ENCODE peak calls at places on chromosome 19, in four cellular contexts. One of them, this sample, is unnamed.

GRCh38 chr19:55082023-55082851 is 6.6 kb downstream of the EPS8L1 start:
- DNase-seq in WERI-Rb-1: peak
- DNase-seq in NCI-H774: no peak
- DNase-seq in stimulated activated CD8-positive, alpha-beta memory T cell treated with anti-CD3 and anti-CD28 coated beads, Interleukin-4, amount 100 ng/mL, for 24 hours: no peak
- DNase-seq in this sample: no peak

GRCh38 chr19:19276386-19276785 is 3.3 kb upstream of the TM6SF2 start:
- DNase-seq in stimulated activated CD8-positive, alpha-beta memory T cell treated with anti-CD3 and anti-CD28 coated beads, Interleukin-4, amount 100 ng/mL, for 24 hours: no peak
- DNase-seq in WERI-Rb-1: no peak
- DNase-seq in NCI-H774: no peak
- DNase-seq in this sample: no peak

GRCh38 chr19:43612374-43612773 is 486 bp downstream of the SRRM5 start:
- DNase-seq in NCI-H774: no peak
- DNase-seq in stimulated activated CD8-positive, alpha-beta memory T cell treated with anti-CD3 and anti-CD28 coated beads, Interleukin-4, amount 100 ng/mL, for 24 hours: no peak
- DNase-seq in WERI-Rb-1: no peak
- DNase-seq in this sample: no peak

GRCh38 chr19:35755160-35755549 is 1.7 kb downstream of the HSPB6 start:
- DNase-seq in stimulated activated CD8-positive, alpha-beta memory T cell treated with anti-CD3 and anti-CD28 coated beads, Interleukin-4, amount 100 ng/mL, for 24 hours: no peak
- DNase-seq in NCI-H774: no peak
- DNase-seq in WERI-Rb-1: peak
- DNase-seq in this sample: no peak

GRCh38 chr19:16470541-16470910 is 1.2 kb downstream of the EPS15L1 start:
- DNase-seq in WERI-Rb-1: no peak
- DNase-seq in stimulated activated CD8-positive, alpha-beta memory T cell treated with anti-CD3 and anti-CD28 coated beads, Interleukin-4, amount 100 ng/mL, for 24 hours: no peak
- DNase-seq in NCI-H774: no peak
- DNase-seq in this sample: no peak

GRCh38 chr19:52734340-52734892 is 428 bp downstream of the ZNF611 start:
- DNase-seq in WERI-Rb-1: no peak
- DNase-seq in NCI-H774: no peak
- DNase-seq in stimulated activated CD8-positive, alpha-beta memory T cell treated with anti-CD3 and anti-CD28 coated beads, Interleukin-4, amount 100 ng/mL, for 24 hours: no peak
- DNase-seq in this sample: no peak

GRCh38 chr19:32720936-32721250 is 1.3 kb downstream of the TDRD12 start:
- DNase-seq in WERI-Rb-1: no peak
- DNase-seq in NCI-H774: no peak
- DNase-seq in stimulated activated CD8-positive, alpha-beta memory T cell treated with anti-CD3 and anti-CD28 coated beads, Interleukin-4, amount 100 ng/mL, for 24 hours: no peak
- DNase-seq in this sample: no peak

GRCh38 chr19:29841209-29841558 is 29.4 kb downstream of the CCNE1 start:
- DNase-seq in NCI-H774: no peak
- DNase-seq in stimulated activated CD8-positive, alpha-beta memory T cell treated with anti-CD3 and anti-CD28 coated beads, Interleukin-4, amount 100 ng/mL, for 24 hours: no peak
- DNase-seq in WERI-Rb-1: no peak
- DNase-seq in this sample: peak

GRCh38 chr19:16520986-16521624 is 21.1 kb downstream of the CHERP start:
- DNase-seq in stimulated activated CD8-positive, alpha-beta memory T cell treated with anti-CD3 and anti-CD28 coated beads, Interleukin-4, amount 100 ng/mL, for 24 hours: no peak
- DNase-seq in NCI-H774: no peak
- DNase-seq in WERI-Rb-1: no peak
- DNase-seq in this sample: no peak

GRCh38 chr19:13089139-13089856 is 13.4 kb downstream of the LYL1 start:
- DNase-seq in WERI-Rb-1: peak
- DNase-seq in stimulated activated CD8-positive, alpha-beta memory T cell treated with anti-CD3 and anti-CD28 coated beads, Interleukin-4, amount 100 ng/mL, for 24 hours: no peak
- DNase-seq in NCI-H774: no peak
- DNase-seq in this sample: no peak

GRCh38 chr19:43532571-43532961 is 422 bp upstream of the ZNF575 start:
- DNase-seq in WERI-Rb-1: peak
- DNase-seq in NCI-H774: peak
- DNase-seq in stimulated activated CD8-positive, alpha-beta memory T cell treated with anti-CD3 and anti-CD28 coated beads, Interleukin-4, amount 100 ng/mL, for 24 hours: no peak
- DNase-seq in this sample: peak

GRCh38 chr19:33691736-33692135 is 70.0 kb downstream of the CHST8 start:
- DNase-seq in NCI-H774: no peak
- DNase-seq in stimulated activated CD8-positive, alpha-beta memory T cell treated with anti-CD3 and anti-CD28 coated beads, Interleukin-4, amount 100 ng/mL, for 24 hours: no peak
- DNase-seq in WERI-Rb-1: no peak
- DNase-seq in this sample: no peak

GRCh38 chr19:47227347-47228167 is 3.4 kb downstream of the BBC3 start:
- DNase-seq in stimulated activated CD8-positive, alpha-beta memory T cell treated with anti-CD3 and anti-CD28 coated beads, Interleukin-4, amount 100 ng/mL, for 24 hours: peak
- DNase-seq in WERI-Rb-1: peak
- DNase-seq in NCI-H774: peak
- DNase-seq in this sample: peak

GRCh38 chr19:52028780-52029123 is 573 bp upstream of the ZNF614 start:
- DNase-seq in stimulated activated CD8-positive, alpha-beta memory T cell treated with anti-CD3 and anti-CD28 coated beads, Interleukin-4, amount 100 ng/mL, for 24 hours: no peak
- DNase-seq in WERI-Rb-1: no peak
- DNase-seq in NCI-H774: no peak
- DNase-seq in this sample: peak

GRCh38 chr19:16293133-16294085 is 31.2 kb upstream of the KLF2 start:
- DNase-seq in stimulated activated CD8-positive, alpha-beta memory T cell treated with anti-CD3 and anti-CD28 coated beads, Interleukin-4, amount 100 ng/mL, for 24 hours: no peak
- DNase-seq in NCI-H774: no peak
- DNase-seq in WERI-Rb-1: no peak
- DNase-seq in this sample: peak

GRCh38 chr19:17348700-17349099 is 11.3 kb downstream of the GTPBP3 start:
- DNase-seq in NCI-H774: peak
- DNase-seq in stimulated activated CD8-positive, alpha-beta memory T cell treated with anti-CD3 and anti-CD28 coated beads, Interleukin-4, amount 100 ng/mL, for 24 hours: no peak
- DNase-seq in WERI-Rb-1: no peak
- DNase-seq in this sample: peak

GRCh38 chr19:47351545-47351944 is 2.4 kb downstream of the DHX34 start:
- DNase-seq in NCI-H774: no peak
- DNase-seq in stimulated activated CD8-positive, alpha-beta memory T cell treated with anti-CD3 and anti-CD28 coated beads, Interleukin-4, amount 100 ng/mL, for 24 hours: no peak
- DNase-seq in WERI-Rb-1: no peak
- DNase-seq in this sample: no peak

GRCh38 chr19:23046743-23047142 is 43.8 kb upstream of the ZNF728 start:
- DNase-seq in stimulated activated CD8-positive, alpha-beta memory T cell treated with anti-CD3 and anti-CD28 coated beads, Interleukin-4, amount 100 ng/mL, for 24 hours: no peak
- DNase-seq in WERI-Rb-1: no peak
- DNase-seq in NCI-H774: no peak
- DNase-seq in this sample: no peak

GRCh38 chr19:13234518-13234917 is 84.3 kb downstream of the IER2 start:
- DNase-seq in NCI-H774: no peak
- DNase-seq in stimulated activated CD8-positive, alpha-beta memory T cell treated with anti-CD3 and anti-CD28 coated beads, Interleukin-4, amount 100 ng/mL, for 24 hours: peak
- DNase-seq in WERI-Rb-1: peak
- DNase-seq in this sample: peak

GRCh38 chr19:11473725-11474124 is 7.1 kb downstream of the ELAVL3 start:
- DNase-seq in WERI-Rb-1: no peak
- DNase-seq in stimulated activated CD8-positive, alpha-beta memory T cell treated with anti-CD3 and anti-CD28 coated beads, Interleukin-4, amount 100 ng/mL, for 24 hours: no peak
- DNase-seq in NCI-H774: no peak
- DNase-seq in this sample: no peak